ENCODE peak calls at places on chromosomes 3 and 15, in eight cellular contexts. One of them, this sample, is unnamed. For H3K4me1 and H3K9me3, the result is how much of the 10 kb centered on the place peaks cover.

GRCh38 chr15:88606437-88606794 is 14.7 kb upstream of the AEN start:
- DNase-seq in right atrium auricular region: no peak
- DNase-seq in Peyer's patch: no peak
- DNase-seq in cardiac muscle cell: no peak
- DNase-seq in MM.1S: no peak
- DNase-seq in lower lobe of right lung: no peak
- DNase-seq in ovary: no peak
- DNase-seq in breast epithelium: no peak
- DNase-seq in this sample: no peak

GRCh38 chr3:124804875-124805274 is 74.6 kb downstream of the UMPS start:
- DNase-seq in right atrium auricular region: no peak
- DNase-seq in Peyer's patch: no peak
- DNase-seq in cardiac muscle cell: no peak
- DNase-seq in MM.1S: no peak
- DNase-seq in lower lobe of right lung: no peak
- DNase-seq in ovary: no peak
- DNase-seq in breast epithelium: no peak
- DNase-seq in this sample: no peak

GRCh38 chr3:47877288-47877687 is 74.3 kb downstream of the DHX30 start:
- DNase-seq in right atrium auricular region: no peak
- DNase-seq in Peyer's patch: no peak
- DNase-seq in cardiac muscle cell: no peak
- DNase-seq in MM.1S: no peak
- DNase-seq in lower lobe of right lung: no peak
- DNase-seq in ovary: no peak
- DNase-seq in breast epithelium: no peak
- DNase-seq in this sample: no peak

GRCh38 chr3:54966979-54967378 is 39.1 kb upstream of the LRTM1 start:
- DNase-seq in right atrium auricular region: no peak
- DNase-seq in Peyer's patch: no peak
- DNase-seq in cardiac muscle cell: no peak
- DNase-seq in MM.1S: no peak
- DNase-seq in lower lobe of right lung: no peak
- DNase-seq in ovary: no peak
- DNase-seq in breast epithelium: no peak
- DNase-seq in this sample: no peak

GRCh38 chr3:100525753-100526612 is 33.6 kb downstream of the TMEM45A start:
- DNase-seq in right atrium auricular region: peak
- DNase-seq in Peyer's patch: no peak
- DNase-seq in cardiac muscle cell: peak
- DNase-seq in MM.1S: no peak
- DNase-seq in lower lobe of right lung: no peak
- DNase-seq in ovary: no peak
- DNase-seq in breast epithelium: peak
- DNase-seq in this sample: no peak

GRCh38 chr15:64460737-64461576 is 579 bp downstream of the ZNF609 start:
- DNase-seq in right atrium auricular region: no peak
- DNase-seq in Peyer's patch: peak
- DNase-seq in cardiac muscle cell: peak
- DNase-seq in MM.1S: peak
- DNase-seq in lower lobe of right lung: no peak
- DNase-seq in ovary: peak
- DNase-seq in breast epithelium: no peak
- DNase-seq in this sample: peak

GRCh38 chr15:73951591-73951990 is 25.3 kb downstream of the LOXL1 start:
- DNase-seq in right atrium auricular region: no peak
- DNase-seq in Peyer's patch: no peak
- DNase-seq in cardiac muscle cell: no peak
- DNase-seq in MM.1S: no peak
- DNase-seq in lower lobe of right lung: peak
- DNase-seq in ovary: no peak
- DNase-seq in breast epithelium: no peak
- DNase-seq in this sample: no peak

GRCh38 chr3:123159926-123160635 is 41.7 kb upstream of the SEC22A start:
- DNase-seq in right atrium auricular region: no peak
- DNase-seq in Peyer's patch: no peak
- DNase-seq in cardiac muscle cell: no peak
- DNase-seq in MM.1S: no peak
- DNase-seq in lower lobe of right lung: no peak
- DNase-seq in ovary: no peak
- DNase-seq in breast epithelium: no peak
- DNase-seq in this sample: no peak

GRCh38 chr3:62159693-62160092 is 213.7 kb downstream of the FEZF2 start:
- DNase-seq in right atrium auricular region: peak
- DNase-seq in Peyer's patch: no peak
- DNase-seq in cardiac muscle cell: no peak
- DNase-seq in MM.1S: no peak
- DNase-seq in lower lobe of right lung: no peak
- DNase-seq in ovary: peak
- DNase-seq in breast epithelium: no peak
- DNase-seq in this sample: no peak

GRCh38 chr15:39908186-39908585 is 11.9 kb downstream of the GPR176 start:
- DNase-seq in right atrium auricular region: no peak
- DNase-seq in Peyer's patch: no peak
- DNase-seq in cardiac muscle cell: no peak
- DNase-seq in MM.1S: no peak
- DNase-seq in lower lobe of right lung: no peak
- DNase-seq in ovary: no peak
- DNase-seq in breast epithelium: no peak
- DNase-seq in this sample: no peak

GRCh38 chr3:55882006-55882405 is 394.9 kb upstream of the WNT5A start:
- DNase-seq in right atrium auricular region: no peak
- DNase-seq in Peyer's patch: no peak
- DNase-seq in cardiac muscle cell: no peak
- DNase-seq in MM.1S: no peak
- DNase-seq in lower lobe of right lung: no peak
- DNase-seq in ovary: no peak
- DNase-seq in breast epithelium: no peak
- DNase-seq in this sample: no peak

GRCh38 chr15:39781967-39782292 is 711 bp downstream of the FSIP1 start:
- DNase-seq in right atrium auricular region: no peak
- DNase-seq in Peyer's patch: no peak
- DNase-seq in cardiac muscle cell: no peak
- DNase-seq in MM.1S: no peak
- DNase-seq in lower lobe of right lung: no peak
- DNase-seq in ovary: no peak
- DNase-seq in breast epithelium: no peak
- DNase-seq in this sample: no peak

GRCh38 chr15:77709135-77709886 is 76.6 kb upstream of the LINGO1 start:
- DNase-seq in right atrium auricular region: no peak
- DNase-seq in Peyer's patch: no peak
- DNase-seq in cardiac muscle cell: peak
- DNase-seq in MM.1S: peak
- DNase-seq in lower lobe of right lung: no peak
- DNase-seq in ovary: no peak
- DNase-seq in breast epithelium: no peak
- DNase-seq in this sample: no peak

GRCh38 chr3:47578119-47578630 is 490 bp downstream of the CSPG5 start:
- DNase-seq in right atrium auricular region: no peak
- DNase-seq in Peyer's patch: peak
- DNase-seq in cardiac muscle cell: peak
- DNase-seq in MM.1S: peak
- DNase-seq in lower lobe of right lung: peak
- DNase-seq in ovary: peak
- DNase-seq in breast epithelium: no peak
- DNase-seq in this sample: peak

GRCh38 chr3:175535351-175535750 is 676.2 kb downstream of the NAALADL2 start:
- DNase-seq in right atrium auricular region: no peak
- DNase-seq in Peyer's patch: no peak
- DNase-seq in cardiac muscle cell: no peak
- DNase-seq in MM.1S: no peak
- DNase-seq in lower lobe of right lung: no peak
- DNase-seq in ovary: no peak
- DNase-seq in breast epithelium: no peak
- DNase-seq in this sample: no peak

GRCh38 chr3:164155386-164155785 is 922.9 kb downstream of the SI start:
- DNase-seq in right atrium auricular region: no peak
- DNase-seq in Peyer's patch: no peak
- DNase-seq in cardiac muscle cell: no peak
- DNase-seq in MM.1S: no peak
- DNase-seq in lower lobe of right lung: no peak
- DNase-seq in ovary: no peak
- DNase-seq in breast epithelium: no peak
- DNase-seq in this sample: no peak

GRCh38 chr3:58288011-58288728 is 17.9 kb upstream of the RPP14 start:
- DNase-seq in right atrium auricular region: no peak
- DNase-seq in Peyer's patch: no peak
- DNase-seq in cardiac muscle cell: no peak
- DNase-seq in MM.1S: no peak
- DNase-seq in lower lobe of right lung: no peak
- DNase-seq in ovary: no peak
- DNase-seq in breast epithelium: no peak
- DNase-seq in this sample: no peak

DNA sequence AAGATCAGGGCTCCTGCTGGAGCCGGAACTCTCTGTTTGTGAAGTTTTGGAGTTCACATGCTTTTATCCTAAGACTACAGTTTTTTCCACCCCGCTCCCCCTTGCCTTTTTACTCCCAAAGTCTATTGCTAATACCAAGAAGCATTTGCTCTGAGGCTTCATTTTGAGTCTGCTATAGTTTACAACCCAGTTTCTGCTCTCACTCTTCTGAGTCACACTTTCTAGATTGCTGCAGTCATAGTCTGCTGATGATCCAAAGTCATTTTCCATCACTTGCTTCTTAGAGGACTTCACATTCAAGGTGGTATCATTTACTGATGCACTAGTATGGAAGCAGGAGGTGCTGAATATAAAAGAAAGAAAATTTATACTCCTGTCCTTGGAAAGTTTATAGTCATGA is 937.4 kb downstream of the IGSF11 start:
- DNase-seq in right atrium auricular region: no peak
- DNase-seq in Peyer's patch: no peak
- DNase-seq in cardiac muscle cell: no peak
- DNase-seq in MM.1S: no peak
- DNase-seq in lower lobe of right lung: no peak
- DNase-seq in ovary: no peak
- DNase-seq in breast epithelium: no peak
- DNase-seq in this sample: no peak
- H3K4me1 ChIP-seq in right atrium auricular region: under half
- H3K4me1 ChIP-seq in Peyer's patch: under half
- H3K4me1 ChIP-seq in cardiac muscle cell: under half
- H3K4me1 ChIP-seq in MM.1S: under half
- H3K4me1 ChIP-seq in lower lobe of right lung: under half
- H3K4me1 ChIP-seq in ovary: under half
- H3K4me1 ChIP-seq in breast epithelium: under half
- H3K4me1 ChIP-seq in this sample: under half

GRCh38 chr3:149115114-149115513 is 14.3 kb upstream of the HPS3 start:
- DNase-seq in right atrium auricular region: no peak
- DNase-seq in Peyer's patch: no peak
- DNase-seq in cardiac muscle cell: no peak
- DNase-seq in MM.1S: no peak
- DNase-seq in lower lobe of right lung: no peak
- DNase-seq in ovary: no peak
- DNase-seq in breast epithelium: no peak
- DNase-seq in this sample: no peak

GRCh38 chr3:149120051-149120972 is 9.1 kb upstream of the HPS3 start:
- DNase-seq in right atrium auricular region: no peak
- DNase-seq in Peyer's patch: no peak
- DNase-seq in cardiac muscle cell: peak
- DNase-seq in MM.1S: peak
- DNase-seq in lower lobe of right lung: no peak
- DNase-seq in ovary: no peak
- DNase-seq in breast epithelium: no peak
- DNase-seq in this sample: no peak

GRCh38 chr3:149114458-149114857 is 15.0 kb upstream of the HPS3 start:
- DNase-seq in right atrium auricular region: no peak
- DNase-seq in Peyer's patch: no peak
- DNase-seq in cardiac muscle cell: no peak
- DNase-seq in MM.1S: no peak
- DNase-seq in lower lobe of right lung: no peak
- DNase-seq in ovary: no peak
- DNase-seq in breast epithelium: no peak
- DNase-seq in this sample: peak
- H3K9me3 ChIP-seq in right atrium auricular region: under half
- H3K9me3 ChIP-seq in Peyer's patch: under half
- H3K9me3 ChIP-seq in cardiac muscle cell: under half
- H3K9me3 ChIP-seq in MM.1S: under half
- H3K9me3 ChIP-seq in lower lobe of right lung: under half
- H3K9me3 ChIP-seq in ovary: under half
- H3K9me3 ChIP-seq in breast epithelium: under half
- H3K9me3 ChIP-seq in this sample: under half

GRCh38 chr3:196641278-196642058 is 2.0 kb downstream of the NRROS start:
- DNase-seq in right atrium auricular region: no peak
- DNase-seq in Peyer's patch: peak
- DNase-seq in cardiac muscle cell: no peak
- DNase-seq in MM.1S: no peak
- DNase-seq in lower lobe of right lung: no peak
- DNase-seq in ovary: no peak
- DNase-seq in breast epithelium: no peak
- DNase-seq in this sample: no peak
- H3K4me1 ChIP-seq in right atrium auricular region: under half
- H3K4me1 ChIP-seq in Peyer's patch: under half
- H3K4me1 ChIP-seq in cardiac muscle cell: under half
- H3K4me1 ChIP-seq in MM.1S: under half
- H3K4me1 ChIP-seq in lower lobe of right lung: half or more
- H3K4me1 ChIP-seq in ovary: under half
- H3K4me1 ChIP-seq in breast epithelium: under half
- H3K4me1 ChIP-seq in this sample: under half

GRCh38 chr15:25022233-25022632 is 67.4 kb downstream of the SNRPN start:
- DNase-seq in right atrium auricular region: no peak
- DNase-seq in Peyer's patch: no peak
- DNase-seq in cardiac muscle cell: no peak
- DNase-seq in MM.1S: no peak
- DNase-seq in lower lobe of right lung: no peak
- DNase-seq in ovary: no peak
- DNase-seq in breast epithelium: no peak
- DNase-seq in this sample: no peak

DNA sequence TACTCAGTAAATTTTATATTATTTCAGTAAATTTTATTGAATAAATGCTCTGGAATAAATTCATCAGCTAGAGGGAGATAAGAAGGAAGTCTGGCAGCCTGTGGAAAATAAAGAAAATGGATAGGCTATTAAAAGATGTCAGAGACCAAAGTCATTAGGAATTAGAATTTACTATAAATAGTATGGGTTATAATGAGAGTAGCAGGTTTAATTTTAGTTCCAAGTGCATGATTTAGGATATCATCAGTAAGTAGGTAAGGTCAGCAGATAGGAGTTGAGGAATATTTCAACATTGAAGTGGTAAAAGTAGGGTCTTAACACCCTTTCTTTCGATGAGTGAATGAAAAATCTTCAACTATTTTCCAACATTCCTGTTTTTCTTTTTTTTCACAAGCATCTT is 64.6 kb downstream of the SNRPN start:
- DNase-seq in right atrium auricular region: no peak
- DNase-seq in Peyer's patch: no peak
- DNase-seq in cardiac muscle cell: no peak
- DNase-seq in MM.1S: no peak
- DNase-seq in lower lobe of right lung: no peak
- DNase-seq in ovary: no peak
- DNase-seq in breast epithelium: no peak
- DNase-seq in this sample: no peak
- H3K9me3 ChIP-seq in right atrium auricular region: under half
- H3K9me3 ChIP-seq in Peyer's patch: under half
- H3K9me3 ChIP-seq in cardiac muscle cell: under half
- H3K9me3 ChIP-seq in MM.1S: under half
- H3K9me3 ChIP-seq in lower lobe of right lung: half or more
- H3K9me3 ChIP-seq in ovary: under half
- H3K9me3 ChIP-seq in breast epithelium: half or more
- H3K9me3 ChIP-seq in this sample: under half

This sample was measured in HAP-1.